ENCODE peak calls at places on chromosomes 2 and 18, in four cellular contexts. J is H1, I is SK-N-SH, C is HepG2. A is an unnamed sample.

GRCh38 chr18:54774971-54775665 is 53.2 kb upstream of the RAB27B start:
- DNase-seq in J (no peak), I (no peak), C (no peak), A (no peak)

GRCh38 chr2:241109210-241110088 is 7.4 kb upstream of the MTERF4 start:
- DNase-seq in J (no peak), I (no peak), C (no peak), A (no peak)

GRCh38 chr18:4636957-4637356 is 181.8 kb upstream of the DLGAP1 start:
- DNase-seq in J (no peak), I (no peak), C (no peak), A (no peak)

GRCh38 chr2:217071416-217071815 is 211.6 kb upstream of the TNP1 start:
- DNase-seq in J (no peak), I (no peak), C (no peak), A (no peak)

GRCh38 chr18:59697236-59697932 is at the start of gene CCBE1:
- DNase-seq in J (peak; percentile 49), I (peak; percentile 70), C (no peak), A (no peak)

GRCh38 chr2:215764441-215765048 is 248.8 kb downstream of the MREG start:
- DNase-seq in J (no peak), I (no peak), C (no peak), A (no peak)

GRCh38 chr2:232458661-232459418 is 2.9 kb downstream of the ALPI start:
- DNase-seq in J (no peak), I (no peak), C (no peak), A (no peak)

GRCh38 chr18:13137939-13138821 is 80.4 kb upstream of the LDLRAD4 start:
- DNase-seq in J (no peak), I (no peak), C (peak; percentile 99), A (peak; percentile 77)

GRCh38 chr18:8705280-8705940 is at the start of gene MTCL1:
- DNase-seq in J (no peak), I (peak; percentile 89), C (no peak), A (no peak)

GRCh38 chr18:7741640-7742039 is 174.5 kb downstream of the PTPRM start:
- DNase-seq in J (no peak), I (no peak), C (no peak), A (no peak)

GRCh38 chr18:78130232-78131195 is 849.1 kb upstream of the SALL3 start:
- DNase-seq in J (no peak), I (no peak), C (no peak), A (no peak)

GRCh38 chr2:203893386-203893785 is 25.8 kb downstream of the CTLA4 start:
- DNase-seq in J (no peak), I (no peak), C (no peak), A (no peak)

GRCh38 chr2:37985333-37985732 is 60.2 kb downstream of the RMDN2 start:
- DNase-seq in J (no peak), I (no peak), C (no peak), A (peak; percentile 20)

GRCh38 chr2:136206613-136207012 is 88.7 kb upstream of the CXCR4 start:
- DNase-seq in J (no peak), I (no peak), C (no peak), A (peak; percentile 79)

GRCh38 chr2:138421971-138422335 is 79.6 kb upstream of the SPOPL start:
- DNase-seq in J (no peak), I (no peak), C (no peak), A (no peak)

GRCh38 chr18:61731693-61732376 is 161.0 kb downstream of the RNF152 start:
- DNase-seq in J (no peak), I (no peak), C (no peak), A (no peak)

GRCh38 chr2:162073776-162074578 is at the start of gene DPP4:
- DNase-seq in J (no peak), I (peak; percentile 34), C (peak; percentile 65), A (no peak)

GRCh38 chr2:126802774-126803421 is 95.8 kb upstream of the TEX51 start:
- DNase-seq in J (no peak), I (no peak), C (no peak), A (no peak)

GRCh38 chr2:99915108-99915675 is 227.2 kb downstream of the AFF3 start:
- DNase-seq in J (no peak), I (no peak), C (no peak), A (no peak)

GRCh38 chr2:78839259-78839658 is 186.2 kb upstream of the REG3G start:
- DNase-seq in J (no peak), I (no peak), C (no peak), A (no peak)

GRCh38 chr2:44120428-44120827 is 48.2 kb upstream of the PPM1B start:
- DNase-seq in J (no peak), I (no peak), C (no peak), A (no peak)

DNA sequence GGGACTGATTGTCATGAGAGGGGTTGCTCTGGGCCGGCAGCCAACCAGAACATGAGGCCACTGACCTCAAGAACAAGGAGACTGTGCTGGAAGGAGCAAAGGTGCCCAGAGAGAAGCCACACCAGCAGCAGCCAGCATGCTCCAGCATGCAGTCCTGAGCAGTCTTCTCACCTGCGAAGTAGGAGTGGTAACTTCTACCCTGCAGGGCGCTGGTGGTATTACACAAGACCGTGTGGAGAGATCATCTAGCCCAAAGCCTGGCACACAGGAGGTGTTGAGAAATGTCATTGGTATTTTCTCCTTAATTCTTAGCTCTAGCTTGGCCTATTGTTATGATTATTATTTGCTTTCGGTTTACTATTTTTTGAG is 132.7 kb downstream of the TSN start:
- DNase-seq in J (no peak), I (no peak), C (peak; percentile 35), A (no peak)
- TF ChIP-seq TCF12 in J (no peak), I (no peak), C (no peak), A (no peak)

GRCh38 chr2:168355779-168356178 is 100.3 kb upstream of the CERS6 start:
- DNase-seq in J (no peak), I (no peak), C (no peak), A (no peak)

GRCh38 chr2:168355110-168355509 is 101.0 kb upstream of the CERS6 start:
- DNase-seq in J (no peak), I (no peak), C (no peak), A (no peak)

GRCh38 chr2:168359082-168359481 is 97.0 kb upstream of the CERS6 start:
- DNase-seq in J (no peak), I (no peak), C (no peak), A (no peak)

GRCh38 chr2:168354499-168354898 is 101.6 kb upstream of the CERS6 start:
- DNase-seq in J (no peak), I (no peak), C (no peak), A (no peak)

DNA sequence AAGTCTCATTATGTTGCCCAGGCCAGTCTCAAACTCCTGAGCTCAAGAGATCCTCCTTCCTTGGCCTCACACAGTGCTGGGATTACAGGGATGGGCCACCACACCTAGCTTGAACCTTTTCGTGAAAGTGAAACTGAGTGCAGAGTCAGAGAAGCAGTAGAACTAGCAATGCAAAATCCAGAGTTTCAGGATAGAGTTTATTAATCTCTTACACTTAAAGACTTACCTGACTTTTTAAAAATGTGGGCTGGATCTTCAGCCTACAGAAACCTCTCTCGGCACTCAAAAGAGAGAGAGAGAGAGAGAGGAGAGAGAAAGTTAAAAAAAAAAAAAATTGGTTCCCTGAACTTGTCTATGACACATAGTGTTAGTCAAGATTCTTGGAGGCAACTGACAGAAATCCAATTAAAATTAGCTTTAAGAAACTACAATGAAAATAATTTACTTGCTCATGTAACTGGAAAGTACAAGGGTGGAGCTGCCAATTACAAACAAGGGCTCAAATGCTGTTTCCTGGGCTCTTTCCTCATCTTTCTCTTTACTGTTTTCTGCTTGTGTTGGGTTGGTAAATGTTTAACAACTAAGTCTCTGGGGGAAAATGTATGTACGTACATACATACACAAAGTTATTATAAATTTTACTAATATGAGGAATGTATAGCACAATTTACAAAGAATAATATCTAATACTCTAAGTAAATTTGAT is 98.1 kb upstream of the CERS6 start:
- DNase-seq in J (no peak), I (no peak), C (no peak), A (no peak)
- TF ChIP-seq TCF12 in J (no peak), I (no peak), C (no peak), A (no peak)

GRCh38 chr2:60152226-60152833 is 401.1 kb downstream of the BCL11A start:
- DNase-seq in J (no peak), I (no peak), C (peak; percentile 26), A (no peak)
- TF ChIP-seq TCF12 in J (no peak), I (no peak), C (no peak), A (no peak)

DNA sequence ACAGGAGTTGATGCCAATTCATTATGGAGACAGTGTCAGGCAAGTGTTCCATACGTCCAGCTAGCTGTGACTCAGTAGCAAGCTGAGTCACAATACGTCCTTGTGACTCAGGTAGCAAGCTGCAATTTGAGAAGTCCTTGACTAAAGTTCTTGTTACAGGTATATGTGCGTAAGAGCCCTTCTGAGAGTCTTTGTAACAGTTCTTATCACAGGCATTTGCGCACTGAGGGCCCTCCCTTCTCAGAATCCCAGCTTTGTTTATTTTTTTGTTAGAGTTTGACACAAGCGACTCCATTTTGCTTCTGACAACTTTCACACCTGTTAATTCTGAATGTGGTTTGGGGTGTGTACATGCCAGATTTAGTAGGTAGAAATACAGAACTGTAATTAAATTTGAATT is 20.1 kb upstream of the ACMSD start:
- DNase-seq in J (no peak), I (no peak), C (no peak), A (no peak)
- TF ChIP-seq TCF12 in J (no peak), I (no peak), C (no peak), A (no peak)

DNA sequence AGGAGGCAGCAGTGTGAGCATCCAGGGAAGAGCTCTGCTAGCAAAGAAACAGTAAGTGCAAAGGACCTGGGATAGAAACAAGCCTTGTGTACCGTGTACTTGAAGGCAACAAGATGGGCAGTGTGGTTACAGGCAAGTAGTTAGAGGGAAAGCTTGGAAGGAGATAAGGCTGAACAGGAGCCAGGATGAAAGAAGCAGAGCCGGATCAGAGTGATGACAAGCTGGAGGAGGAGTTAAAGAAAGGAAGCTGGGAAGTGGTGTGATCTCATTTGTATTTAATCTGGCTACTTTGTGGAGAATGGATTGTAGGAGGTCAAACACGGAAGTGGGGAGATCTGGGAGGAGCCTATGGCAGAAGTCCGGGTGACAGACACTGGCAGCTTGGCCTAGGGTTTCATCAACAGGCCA is 44.7 kb upstream of the VPS54 start:
- DNase-seq in J (no peak), I (no peak), C (peak; percentile 21), A (no peak)
- TF ChIP-seq TCF12 in J (no peak), I (no peak), C (no peak), A (no peak)

GRCh38 chr2:179854891-179855290 is 6.5 kb downstream of the ZNF385B start:
- DNase-seq in J (no peak), I (peak; percentile 36), C (no peak), A (no peak)
- TF ChIP-seq TCF12 in J (no peak), I (no peak), C (no peak), A (no peak)